ENCODE peak calls at places on chromosomes 6 and 20, in eight cellular contexts. One of them, this sample, is unnamed.
A peak's percentile ranks its signal among the peaks of the same experiment; 100 is the strongest.

GRCh38 chr6:10138917-10139316 is 276.0 kb downstream of the TFAP2A start:
- DNase-seq in HCT116: no peak
- DNase-seq in OCI-LY7: no peak
- DNase-seq in GM23338: no peak
- DNase-seq in SK-N-SH: no peak
- DNase-seq in PC-3: peak; percentile 78
- DNase-seq in MM.1S: no peak
- DNase-seq in GM23248: peak; percentile 29
- DNase-seq in this sample: no peak

GRCh38 chr20:38997622-38998021 is 35.5 kb downstream of the DHX35 start:
- DNase-seq in GM23248: no peak
- DNase-seq in OCI-LY7: peak; percentile 13
- DNase-seq in MM.1S: no peak
- DNase-seq in PC-3: no peak
- DNase-seq in GM23338: peak; percentile 17
- DNase-seq in SK-N-SH: no peak
- DNase-seq in HCT116: no peak
- DNase-seq in this sample: no peak

GRCh38 chr20:34952676-34953075 is 2.9 kb downstream of the GSS start:
- DNase-seq in MM.1S: no peak
- DNase-seq in GM23248: peak; percentile 20
- DNase-seq in SK-N-SH: no peak
- DNase-seq in HCT116: no peak
- DNase-seq in GM23338: no peak
- DNase-seq in OCI-LY7: no peak
- DNase-seq in PC-3: no peak
- DNase-seq in this sample: no peak

GRCh38 chr6:7135755-7136154 is 28.0 kb downstream of the RREB1 start:
- DNase-seq in GM23338: no peak
- DNase-seq in HCT116: no peak
- DNase-seq in MM.1S: no peak
- DNase-seq in SK-N-SH: no peak
- DNase-seq in GM23248: no peak
- DNase-seq in OCI-LY7: no peak
- DNase-seq in PC-3: no peak
- DNase-seq in this sample: no peak

GRCh38 chr20:5513975-5514516 is 197.3 kb upstream of the PROKR2 start:
- DNase-seq in GM23338: no peak
- DNase-seq in PC-3: peak; percentile 95
- DNase-seq in GM23248: peak; percentile 58
- DNase-seq in HCT116: peak; percentile 68
- DNase-seq in OCI-LY7: no peak
- DNase-seq in SK-N-SH: no peak
- DNase-seq in MM.1S: no peak
- DNase-seq in this sample: peak; percentile 75

GRCh38 chr6:136226674-136227377 is 23.3 kb downstream of the MTFR2 start:
- DNase-seq in OCI-LY7: no peak
- DNase-seq in GM23338: no peak
- DNase-seq in GM23248: peak; percentile 5
- DNase-seq in HCT116: no peak
- DNase-seq in PC-3: no peak
- DNase-seq in MM.1S: no peak
- DNase-seq in SK-N-SH: no peak
- DNase-seq in this sample: peak; percentile 67

GRCh38 chr20:59984551-59984950 is 26.3 kb downstream of the CDH26 start:
- DNase-seq in GM23248: no peak
- DNase-seq in HCT116: no peak
- DNase-seq in PC-3: no peak
- DNase-seq in GM23338: no peak
- DNase-seq in SK-N-SH: no peak
- DNase-seq in OCI-LY7: peak; percentile 6
- DNase-seq in MM.1S: no peak
- DNase-seq in this sample: no peak

GRCh38 chr6:139135578-139136545 is 982 bp downstream of the HECA start:
- DNase-seq in GM23338: peak; percentile 45
- DNase-seq in GM23248: peak; percentile 64
- DNase-seq in PC-3: no peak
- DNase-seq in HCT116: no peak
- DNase-seq in MM.1S: peak; percentile 47
- DNase-seq in OCI-LY7: peak; percentile 64
- DNase-seq in SK-N-SH: peak; percentile 73
- DNase-seq in this sample: peak; percentile 76

GRCh38 chr6:31744422-31744821 is 4.6 kb downstream of the MSH5 start:
- DNase-seq in GM23248: no peak
- DNase-seq in MM.1S: no peak
- DNase-seq in HCT116: no peak
- DNase-seq in PC-3: no peak
- DNase-seq in SK-N-SH: no peak
- DNase-seq in GM23338: no peak
- DNase-seq in OCI-LY7: no peak
- DNase-seq in this sample: no peak

GRCh38 chr6:167807200-167807599 is 19.5 kb upstream of the AFDN start:
- DNase-seq in PC-3: no peak
- DNase-seq in MM.1S: no peak
- DNase-seq in SK-N-SH: no peak
- DNase-seq in OCI-LY7: no peak
- DNase-seq in GM23338: no peak
- DNase-seq in GM23248: no peak
- DNase-seq in HCT116: no peak
- DNase-seq in this sample: no peak

GRCh38 chr6:119584088-119584487 is 234.5 kb upstream of the MAN1A1 start:
- DNase-seq in SK-N-SH: no peak
- DNase-seq in OCI-LY7: no peak
- DNase-seq in GM23338: no peak
- DNase-seq in PC-3: no peak
- DNase-seq in HCT116: no peak
- DNase-seq in GM23248: no peak
- DNase-seq in MM.1S: no peak
- DNase-seq in this sample: no peak

DNA sequence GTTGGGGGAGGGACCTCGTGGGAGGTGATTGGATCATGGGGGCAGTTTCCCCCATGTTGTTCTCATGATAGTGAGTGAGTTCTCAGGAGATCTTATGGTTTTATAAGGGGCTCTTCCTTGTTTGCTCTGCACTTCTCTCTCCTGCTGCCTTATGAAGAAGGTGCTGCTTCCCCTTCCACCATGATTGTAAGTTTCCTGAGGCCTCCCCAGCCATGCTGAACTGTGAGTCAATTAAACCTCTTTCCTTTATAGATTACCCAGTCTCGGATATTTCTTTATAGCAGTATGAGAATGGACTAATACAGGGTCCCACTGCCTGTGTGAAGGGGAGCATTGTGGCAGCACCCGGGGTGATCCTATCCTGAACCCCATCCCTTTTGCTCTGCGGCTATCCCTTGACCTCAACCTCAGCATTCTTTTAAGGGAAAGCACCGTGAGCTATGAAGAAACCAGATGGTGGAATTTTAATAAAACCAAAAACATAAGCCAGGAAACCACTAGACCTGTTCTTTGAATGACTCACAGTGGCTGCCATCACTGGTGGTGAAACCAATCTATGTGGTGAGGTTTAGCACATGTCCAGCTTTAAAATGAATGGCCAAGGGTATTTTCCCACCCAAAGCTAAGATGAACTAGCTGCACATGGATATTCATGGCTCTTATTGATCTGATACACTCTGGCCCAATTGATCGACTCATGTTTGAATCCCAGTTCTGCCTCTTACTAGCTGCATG is 62.2 kb downstream of the ZDHHC14 start:
- DNase-seq in MM.1S: peak; percentile 67
- DNase-seq in SK-N-SH: no peak
- DNase-seq in HCT116: no peak
- DNase-seq in GM23338: no peak
- DNase-seq in PC-3: peak; percentile 21
- DNase-seq in OCI-LY7: no peak
- DNase-seq in GM23248: peak; percentile 67
- DNase-seq in this sample: no peak
- TF ChIP-seq EZH2phosphoT487 in MM.1S: no peak
- TF ChIP-seq EZH2phosphoT487 in SK-N-SH: no peak
- TF ChIP-seq EZH2phosphoT487 in HCT116: no peak
- TF ChIP-seq EZH2phosphoT487 in GM23338: no peak
- TF ChIP-seq EZH2phosphoT487 in PC-3: no peak
- TF ChIP-seq EZH2phosphoT487 in OCI-LY7: no peak
- TF ChIP-seq EZH2phosphoT487 in GM23248: no peak
- TF ChIP-seq EZH2phosphoT487 in this sample: no peak

GRCh38 chr6:101711518-101711917 is 318.0 kb downstream of the GRIK2 start:
- DNase-seq in GM23338: no peak
- DNase-seq in MM.1S: no peak
- DNase-seq in PC-3: no peak
- DNase-seq in OCI-LY7: no peak
- DNase-seq in GM23248: no peak
- DNase-seq in HCT116: no peak
- DNase-seq in SK-N-SH: no peak
- DNase-seq in this sample: no peak
- H3K9me2 ChIP-seq in GM23338: no peaks in the 10 kb centered on the region
- H3K9me2 ChIP-seq in MM.1S: no peaks in the 10 kb centered on the region
- H3K9me2 ChIP-seq in PC-3: no peaks in the 10 kb centered on the region
- H3K9me2 ChIP-seq in OCI-LY7: no peaks in the 10 kb centered on the region
- H3K9me2 ChIP-seq in GM23248: no peaks in the 10 kb centered on the region
- H3K9me2 ChIP-seq in HCT116: no peaks in the 10 kb centered on the region
- H3K9me2 ChIP-seq in SK-N-SH: no peaks in the 10 kb centered on the region
- H3K9me2 ChIP-seq in this sample: no peaks in the 10 kb centered on the region

GRCh38 chr20:36908603-36909002 is 32.7 kb downstream of the TLDC2 start:
- DNase-seq in PC-3: no peak
- DNase-seq in HCT116: no peak
- DNase-seq in MM.1S: no peak
- DNase-seq in GM23248: peak; percentile 8
- DNase-seq in SK-N-SH: peak; percentile 47
- DNase-seq in OCI-LY7: peak; percentile 38
- DNase-seq in GM23338: no peak
- DNase-seq in this sample: no peak

DNA sequence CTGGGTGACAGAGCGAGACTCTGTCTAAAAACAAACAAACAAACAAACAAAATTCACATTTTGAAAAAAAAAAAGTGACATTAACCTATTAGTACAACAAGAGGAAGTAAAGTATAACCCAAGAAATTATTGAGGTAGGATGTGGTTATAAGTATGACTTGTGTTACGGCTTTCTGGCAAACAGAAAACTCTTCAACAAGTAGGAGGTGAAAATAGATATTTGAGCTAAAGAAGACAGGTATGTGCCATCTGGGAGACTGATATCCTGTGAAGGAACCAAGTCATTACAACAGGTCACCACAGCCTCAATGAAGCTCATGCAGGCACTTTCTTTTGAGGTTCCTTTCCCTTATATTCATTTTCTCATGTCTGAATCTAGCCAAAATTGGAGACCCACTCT is 28.8 kb downstream of the TLDC2 start:
- DNase-seq in GM23338: no peak
- DNase-seq in OCI-LY7: no peak
- DNase-seq in GM23248: no peak
- DNase-seq in HCT116: no peak
- DNase-seq in PC-3: no peak
- DNase-seq in MM.1S: no peak
- DNase-seq in SK-N-SH: no peak
- DNase-seq in this sample: no peak
- H3K79me2 ChIP-seq in GM23338: no peaks in the 10 kb centered on the region
- H3K79me2 ChIP-seq in OCI-LY7: no peaks in the 10 kb centered on the region
- H3K79me2 ChIP-seq in GM23248: no peaks in the 10 kb centered on the region
- H3K79me2 ChIP-seq in HCT116: no peaks in the 10 kb centered on the region
- H3K79me2 ChIP-seq in PC-3: no peaks in the 10 kb centered on the region
- H3K79me2 ChIP-seq in MM.1S: no peaks in the 10 kb centered on the region
- H3K79me2 ChIP-seq in SK-N-SH: no peaks in the 10 kb centered on the region
- H3K79me2 ChIP-seq in this sample: no peaks in the 10 kb centered on the region

DNA sequence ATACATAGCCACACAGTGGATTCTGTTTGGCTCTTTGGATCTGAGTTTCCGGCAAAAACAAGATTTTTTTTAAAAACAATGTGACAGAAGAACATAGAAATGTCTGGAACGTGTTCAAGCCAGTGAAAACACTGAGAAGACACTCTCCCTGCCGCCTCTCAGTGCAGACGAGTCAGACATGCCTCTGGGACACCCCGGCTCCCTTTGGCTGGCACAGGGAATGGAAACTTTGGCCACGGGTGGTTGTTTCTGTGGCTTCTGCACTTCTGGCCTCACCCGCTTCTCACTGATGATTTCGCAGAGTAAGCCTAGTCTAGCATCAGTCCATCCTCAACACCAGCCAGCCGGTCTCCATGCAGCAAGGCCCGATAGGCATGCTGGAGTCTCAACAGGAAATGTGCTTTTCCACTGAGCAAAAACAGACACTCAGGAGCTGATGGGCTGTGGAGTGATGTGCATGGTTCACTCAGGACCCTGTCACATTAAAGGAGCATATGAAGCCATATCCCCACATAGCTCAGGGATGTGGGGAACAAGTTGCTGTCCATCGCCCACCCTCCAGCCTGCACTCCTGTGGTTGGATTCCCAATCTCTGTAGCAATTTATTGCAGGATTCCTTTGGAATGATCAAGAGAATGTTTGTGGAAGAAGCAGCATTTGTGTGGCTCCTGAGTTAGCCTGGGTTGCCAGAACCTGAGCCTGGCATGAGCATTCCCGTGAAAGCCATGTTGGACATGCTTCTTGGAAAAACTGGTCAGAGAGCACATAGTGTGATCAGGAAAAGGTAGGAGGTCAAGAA is 262.0 kb upstream of the RIN2 start:
- DNase-seq in OCI-LY7: no peak
- DNase-seq in HCT116: no peak
- DNase-seq in PC-3: no peak
- DNase-seq in GM23338: no peak
- DNase-seq in SK-N-SH: no peak
- DNase-seq in MM.1S: no peak
- DNase-seq in GM23248: peak; percentile 85
- DNase-seq in this sample: no peak
- TF ChIP-seq EZH2phosphoT487 in OCI-LY7: no peak
- TF ChIP-seq EZH2phosphoT487 in HCT116: no peak
- TF ChIP-seq EZH2phosphoT487 in PC-3: no peak
- TF ChIP-seq EZH2phosphoT487 in GM23338: no peak
- TF ChIP-seq EZH2phosphoT487 in SK-N-SH: no peak
- TF ChIP-seq EZH2phosphoT487 in MM.1S: no peak
- TF ChIP-seq EZH2phosphoT487 in GM23248: no peak
- TF ChIP-seq EZH2phosphoT487 in this sample: no peak

GRCh38 chr6:108492131-108492766 is 68.5 kb upstream of the FOXO3 start:
- DNase-seq in PC-3: peak; percentile 57
- DNase-seq in GM23338: peak; percentile 46
- DNase-seq in GM23248: peak; percentile 61
- DNase-seq in MM.1S: peak; percentile 52
- DNase-seq in OCI-LY7: peak; percentile 49
- DNase-seq in HCT116: peak; percentile 36
- DNase-seq in SK-N-SH: peak; percentile 39
- DNase-seq in this sample: peak; percentile 63
- H3K9me2 ChIP-seq in PC-3: no peaks in the 10 kb centered on the region
- H3K9me2 ChIP-seq in GM23338: no peaks in the 10 kb centered on the region
- H3K9me2 ChIP-seq in GM23248: no peaks in the 10 kb centered on the region
- H3K9me2 ChIP-seq in MM.1S: no peaks in the 10 kb centered on the region
- H3K9me2 ChIP-seq in OCI-LY7: no peaks in the 10 kb centered on the region
- H3K9me2 ChIP-seq in HCT116: no peaks in the 10 kb centered on the region
- H3K9me2 ChIP-seq in SK-N-SH: no peaks in the 10 kb centered on the region
- H3K9me2 ChIP-seq in this sample: no peaks in the 10 kb centered on the region